ENCODE peak calls at places on chromosomes 16 and 17, in five cellular contexts. One of them, this sample, is unnamed.

GRCh38 chr16:31404353-31405064 is 11.4 kb downstream of the ITGAD start:
- DNase-seq in kidney: no peak
- DNase-seq in AG04449: no peak
- DNase-seq in fibroblast of lung: peak; percentile 4
- DNase-seq in lung: no peak
- DNase-seq in this sample: no peak

GRCh38 chr17:18261146-18261515 is 669 bp downstream of the MIEF2 start:
- DNase-seq in AG04449: no peak
- DNase-seq in kidney: peak; percentile 95
- DNase-seq in fibroblast of lung: peak; percentile 56
- DNase-seq in lung: peak; percentile 83
- DNase-seq in this sample: no peak

GRCh38 chr16:52578007-52578828 is 31.3 kb upstream of the TOX3 start:
- DNase-seq in AG04449: no peak
- DNase-seq in fibroblast of lung: no peak
- DNase-seq in lung: no peak
- DNase-seq in kidney: no peak
- DNase-seq in this sample: no peak

GRCh38 chr16:86048882-86049585 is 150.1 kb downstream of the IRF8 start:
- DNase-seq in AG04449: no peak
- DNase-seq in fibroblast of lung: no peak
- DNase-seq in lung: no peak
- DNase-seq in kidney: peak; percentile 44
- DNase-seq in this sample: no peak

GRCh38 chr16:54937673-54938350 is 7.1 kb downstream of the IRX5 start:
- DNase-seq in AG04449: no peak
- DNase-seq in lung: no peak
- DNase-seq in kidney: no peak
- DNase-seq in fibroblast of lung: no peak
- DNase-seq in this sample: no peak

GRCh38 chr16:75494696-75495601 is at the start of gene CHST6:
- DNase-seq in fibroblast of lung: peak; percentile 52
- DNase-seq in lung: no peak
- DNase-seq in kidney: peak; percentile 82
- DNase-seq in AG04449: no peak
- DNase-seq in this sample: no peak

GRCh38 chr16:55853114-55853513 is 20.2 kb upstream of the CES1 start:
- DNase-seq in lung: no peak
- DNase-seq in AG04449: no peak
- DNase-seq in kidney: no peak
- DNase-seq in fibroblast of lung: no peak
- DNase-seq in this sample: no peak

GRCh38 chr16:10929853-10930754 is 12.2 kb downstream of the DEXI start:
- DNase-seq in lung: no peak
- DNase-seq in fibroblast of lung: peak; percentile 62
- DNase-seq in AG04449: no peak
- DNase-seq in kidney: no peak
- DNase-seq in this sample: no peak

GRCh38 chr17:2867441-2868424 is 71.5 kb downstream of the RAP1GAP2 start:
- DNase-seq in fibroblast of lung: peak; percentile 69
- DNase-seq in lung: no peak
- DNase-seq in AG04449: no peak
- DNase-seq in kidney: no peak
- DNase-seq in this sample: peak; percentile 39

GRCh38 chr17:35889818-35890773 is 9.9 kb upstream of the CCL5 start:
- DNase-seq in kidney: no peak
- DNase-seq in lung: no peak
- DNase-seq in fibroblast of lung: peak; percentile 62
- DNase-seq in AG04449: peak; percentile 36
- DNase-seq in this sample: peak; percentile 14

GRCh38 chr17:74569392-74570003 is 2.2 kb upstream of the CD300H start:
- DNase-seq in lung: peak; percentile 50
- DNase-seq in fibroblast of lung: peak; percentile 100
- DNase-seq in AG04449: peak; percentile 68
- DNase-seq in kidney: no peak
- DNase-seq in this sample: peak; percentile 63

GRCh38 chr16:81261049-81261648 is 22.7 kb downstream of the BCO1 start:
- DNase-seq in AG04449: no peak
- DNase-seq in fibroblast of lung: no peak
- DNase-seq in lung: no peak
- DNase-seq in kidney: peak; percentile 3
- DNase-seq in this sample: no peak

GRCh38 chr17:8220783-8221662 is 10.6 kb upstream of the AURKB start:
- DNase-seq in kidney: peak; percentile 93
- DNase-seq in lung: peak; percentile 88
- DNase-seq in AG04449: peak; percentile 79
- DNase-seq in fibroblast of lung: peak; percentile 91
- DNase-seq in this sample: peak; percentile 83

GRCh38 chr17:76752006-76752405 is 14.1 kb downstream of the MFSD11 start:
- DNase-seq in fibroblast of lung: no peak
- DNase-seq in lung: no peak
- DNase-seq in AG04449: no peak
- DNase-seq in kidney: no peak
- DNase-seq in this sample: no peak

GRCh38 chr16:2756288-2757015 is 4.0 kb downstream of the SRRM2 start:
- DNase-seq in kidney: peak; percentile 74
- DNase-seq in fibroblast of lung: no peak
- DNase-seq in lung: no peak
- DNase-seq in AG04449: no peak
- DNase-seq in this sample: no peak

GRCh38 chr16:28980929-28981328 is 3.9 kb upstream of the LAT start:
- DNase-seq in kidney: no peak
- DNase-seq in lung: no peak
- DNase-seq in AG04449: no peak
- DNase-seq in fibroblast of lung: no peak
- DNase-seq in this sample: no peak

GRCh38 chr16:28982949-28983348 is 1.9 kb upstream of the LAT start:
- DNase-seq in fibroblast of lung: no peak
- DNase-seq in kidney: no peak
- DNase-seq in AG04449: no peak
- DNase-seq in lung: no peak
- DNase-seq in this sample: no peak

GRCh38 chr16:28983644-28984043 is 1.2 kb upstream of the LAT start:
- DNase-seq in AG04449: no peak
- DNase-seq in lung: no peak
- DNase-seq in fibroblast of lung: no peak
- DNase-seq in kidney: no peak
- DNase-seq in this sample: no peak

GRCh38 chr16:28982418-28982817 is 2.4 kb upstream of the LAT start:
- DNase-seq in AG04449: no peak
- DNase-seq in lung: no peak
- DNase-seq in fibroblast of lung: no peak
- DNase-seq in kidney: no peak
- DNase-seq in this sample: no peak

DNA sequence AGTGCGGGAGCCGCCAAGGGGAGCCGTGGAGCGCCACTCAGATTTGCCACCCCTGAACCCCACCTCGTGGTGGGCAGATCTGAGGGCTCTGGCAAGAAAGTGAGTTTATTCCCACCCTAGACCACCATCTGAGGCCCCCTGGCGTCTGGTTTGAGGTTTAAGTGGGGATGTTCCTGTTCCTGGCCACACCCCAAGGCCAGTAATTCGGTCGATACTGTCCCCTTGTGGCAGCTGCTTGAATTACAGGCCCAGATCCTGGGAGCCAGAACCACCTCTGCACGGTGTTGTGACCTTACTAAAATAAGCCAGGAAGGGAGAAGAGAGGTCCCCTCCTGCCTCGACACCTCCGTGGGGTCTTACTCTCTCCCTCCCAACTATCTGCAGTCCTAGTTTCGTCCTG is 3.3 kb upstream of the LAT start:
- DNase-seq in lung: no peak
- DNase-seq in fibroblast of lung: no peak
- DNase-seq in kidney: no peak
- DNase-seq in AG04449: no peak
- DNase-seq in this sample: no peak
- TF ChIP-seq CTCF in lung: no peak
- TF ChIP-seq CTCF in fibroblast of lung: peak; percentile 44
- TF ChIP-seq CTCF in kidney: peak; percentile 13
- TF ChIP-seq CTCF in AG04449: peak; percentile 39
- TF ChIP-seq CTCF in this sample: peak; percentile 36

DNA sequence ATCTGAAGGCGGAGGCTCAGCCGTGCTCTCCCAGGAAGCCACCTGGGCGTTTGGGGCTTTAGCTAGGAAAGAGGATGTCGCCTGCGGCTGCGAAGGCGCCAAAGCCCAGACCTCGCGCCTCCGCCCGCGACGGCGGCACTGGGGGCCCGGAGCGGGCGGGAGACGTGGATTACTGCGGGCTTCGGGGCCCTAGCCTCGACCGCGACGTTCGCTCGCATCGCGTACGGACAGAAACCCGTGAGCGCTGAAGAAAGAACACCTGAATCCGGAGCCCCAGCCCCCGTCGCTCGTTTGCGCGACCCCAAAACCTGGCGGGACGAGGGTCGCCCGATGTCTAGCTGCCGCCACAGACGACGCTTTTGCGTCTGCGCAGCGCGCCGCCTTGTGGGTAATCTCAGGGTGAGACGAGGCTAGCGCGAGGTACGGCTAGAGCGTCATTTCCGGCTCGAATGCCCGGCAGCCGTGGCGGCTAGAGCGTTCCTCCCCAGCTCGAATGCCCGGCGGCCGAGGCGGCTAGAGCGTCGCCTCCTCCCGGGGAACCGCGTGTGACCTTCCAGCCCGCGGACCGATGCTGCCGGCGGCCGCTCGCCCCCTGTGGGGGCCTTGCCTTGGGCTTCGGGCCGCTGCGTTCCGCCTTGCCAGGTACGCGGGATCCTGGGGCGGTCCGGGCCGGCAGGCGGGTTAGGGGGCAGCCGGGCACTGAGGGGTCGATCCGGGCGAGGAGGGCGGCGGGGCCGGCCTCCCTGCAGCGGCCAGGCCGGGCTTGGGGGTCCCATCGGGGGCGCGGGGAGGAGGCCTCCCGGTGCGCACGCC is at the start of gene MRPL12:
- DNase-seq in kidney: peak; percentile 97
- DNase-seq in lung: peak; percentile 94
- DNase-seq in fibroblast of lung: peak; percentile 87
- DNase-seq in AG04449: peak; percentile 33
- DNase-seq in this sample: peak; percentile 73
- TF ChIP-seq CTCF in kidney: no peak
- TF ChIP-seq CTCF in lung: peak; percentile 16
- TF ChIP-seq CTCF in fibroblast of lung: no peak
- TF ChIP-seq CTCF in AG04449: peak; percentile 12
- TF ChIP-seq CTCF in this sample: no peak

GRCh38 chr16:19073863-19074262 is 6.4 kb downstream of the COQ7 start:
- DNase-seq in AG04449: no peak
- DNase-seq in lung: no peak
- DNase-seq in kidney: no peak
- DNase-seq in fibroblast of lung: no peak
- DNase-seq in this sample: no peak

GRCh38 chr16:19073344-19073743 is 5.9 kb downstream of the COQ7 start:
- DNase-seq in lung: no peak
- DNase-seq in fibroblast of lung: no peak
- DNase-seq in kidney: no peak
- DNase-seq in AG04449: no peak
- DNase-seq in this sample: no peak

GRCh38 chr16:19075511-19075910 is 8.1 kb downstream of the COQ7 start:
- DNase-seq in lung: no peak
- DNase-seq in fibroblast of lung: no peak
- DNase-seq in AG04449: no peak
- DNase-seq in kidney: no peak
- DNase-seq in this sample: no peak

GRCh38 chr16:19071811-19072777 is 4.7 kb downstream of the COQ7 start:
- DNase-seq in kidney: no peak
- DNase-seq in lung: peak; percentile 67
- DNase-seq in AG04449: no peak
- DNase-seq in fibroblast of lung: peak; percentile 32
- DNase-seq in this sample: no peak

GRCh38 chr16:19077879-19078278 is 10.5 kb downstream of the COQ7 start:
- DNase-seq in lung: no peak
- DNase-seq in AG04449: no peak
- DNase-seq in kidney: no peak
- DNase-seq in fibroblast of lung: no peak
- DNase-seq in this sample: no peak
- TF ChIP-seq CTCF in lung: no peak
- TF ChIP-seq CTCF in AG04449: no peak
- TF ChIP-seq CTCF in kidney: no peak
- TF ChIP-seq CTCF in fibroblast of lung: no peak
- TF ChIP-seq CTCF in this sample: no peak

DNA sequence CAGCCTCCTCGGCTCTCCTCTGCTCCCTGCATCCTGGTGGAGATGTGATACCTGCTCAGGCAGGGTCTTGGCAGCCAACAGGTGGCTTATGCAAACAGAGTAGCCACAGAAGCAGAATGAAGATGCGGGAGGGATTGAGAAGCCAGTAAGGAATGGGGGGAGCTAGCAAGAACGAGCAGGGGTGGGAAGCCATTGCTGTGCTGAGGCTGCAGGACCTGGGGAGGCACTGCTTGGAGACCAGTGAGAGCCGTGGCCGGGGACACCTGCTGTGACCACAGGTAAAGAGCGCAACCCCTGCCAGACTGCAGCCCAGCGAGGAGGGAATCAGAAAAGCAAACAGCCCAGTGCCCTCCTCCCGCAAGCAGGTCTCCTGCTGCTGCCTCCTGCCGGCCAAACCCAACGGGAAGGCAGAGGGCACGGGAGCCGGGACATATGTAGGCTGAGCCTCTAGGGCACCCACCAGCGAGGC is 14.7 kb downstream of the AIPL1 start:
- DNase-seq in kidney: no peak
- DNase-seq in lung: no peak
- DNase-seq in fibroblast of lung: peak; percentile 5
- DNase-seq in AG04449: no peak
- DNase-seq in this sample: no peak
- TF ChIP-seq CTCF in kidney: peak; percentile 5
- TF ChIP-seq CTCF in lung: no peak
- TF ChIP-seq CTCF in fibroblast of lung: peak; percentile 32
- TF ChIP-seq CTCF in AG04449: peak; percentile 48
- TF ChIP-seq CTCF in this sample: peak; percentile 37

GRCh38 chr17:70624208-70624607 is 454.9 kb downstream of the KCNJ2 start:
- DNase-seq in kidney: no peak
- DNase-seq in lung: no peak
- DNase-seq in fibroblast of lung: no peak
- DNase-seq in AG04449: no peak
- DNase-seq in this sample: no peak

GRCh38 chr17:70629902-70630301 is 460.6 kb downstream of the KCNJ2 start:
- DNase-seq in lung: no peak
- DNase-seq in fibroblast of lung: no peak
- DNase-seq in kidney: no peak
- DNase-seq in AG04449: no peak
- DNase-seq in this sample: no peak
- TF ChIP-seq CTCF in lung: no peak
- TF ChIP-seq CTCF in fibroblast of lung: peak; percentile 11
- TF ChIP-seq CTCF in kidney: no peak
- TF ChIP-seq CTCF in AG04449: no peak
- TF ChIP-seq CTCF in this sample: peak; percentile 26

GRCh38 chr16:63496282-63496681 is 1460.0 kb upstream of the CDH8 start:
- DNase-seq in lung: no peak
- DNase-seq in fibroblast of lung: no peak
- DNase-seq in AG04449: no peak
- DNase-seq in kidney: no peak
- DNase-seq in this sample: no peak
- TF ChIP-seq CTCF in lung: no peak
- TF ChIP-seq CTCF in fibroblast of lung: no peak
- TF ChIP-seq CTCF in AG04449: no peak
- TF ChIP-seq CTCF in kidney: no peak
- TF ChIP-seq CTCF in this sample: no peak

GRCh38 chr16:26569793-26570192 is 496.9 kb upstream of the C16orf82 start:
- DNase-seq in lung: no peak
- DNase-seq in fibroblast of lung: no peak
- DNase-seq in AG04449: no peak
- DNase-seq in kidney: no peak
- DNase-seq in this sample: no peak
- TF ChIP-seq CTCF in lung: no peak
- TF ChIP-seq CTCF in fibroblast of lung: no peak
- TF ChIP-seq CTCF in AG04449: no peak
- TF ChIP-seq CTCF in kidney: peak; percentile 11
- TF ChIP-seq CTCF in this sample: no peak